ENCODE peak calls at places on chromosomes 3 and 15, in seven cellular contexts. L is left cardiac atrium, W is HAP-1, T is GM12892, X is MCF 10A, G is WTC11, N is NCI-H524. A is an unnamed sample.

GRCh38 chr3:184350618-184351017 is 10.8 kb downstream of the CLCN2 start:
- DNase-seq in L (no peak), W (no peak), T (no peak), X (no peak), G (no peak), N (no peak), A (no peak)

GRCh38 chr3:159273608-159274007 is 471.8 kb downstream of the MFSD1 start:
- DNase-seq in L (peak; percentile 31), W (peak; percentile 74), T (no peak), X (peak; percentile 76), G (peak; percentile 71), N (no peak), A (no peak)

GRCh38 chr3:134242649-134243637 is 7.7 kb downstream of the RYK start:
- DNase-seq in L (no peak), W (no peak), T (no peak), X (peak; percentile 95), G (no peak), N (no peak), A (no peak)

GRCh38 chr3:184110316-184110725 is 13.5 kb downstream of the HTR3E start:
- DNase-seq in L (no peak), W (no peak), T (no peak), X (peak; percentile 35), G (no peak), N (no peak), A (no peak)

GRCh38 chr15:27170866-27171265 is 199.9 kb downstream of the GABRG3 start:
- DNase-seq in L (no peak), W (no peak), T (no peak), X (no peak), G (no peak), N (no peak), A (no peak)

GRCh38 chr3:133610031-133610430 is 36.5 kb downstream of the CDV3 start:
- DNase-seq in L (no peak), W (no peak), T (no peak), X (no peak), G (no peak), N (no peak), A (no peak)

GRCh38 chr3:110568246-110568645 is 503.4 kb upstream of the NECTIN3 start:
- DNase-seq in L (no peak), W (no peak), T (no peak), X (peak; percentile 77), G (no peak), N (no peak), A (no peak)

GRCh38 chr3:133123636-133124035 is 85.4 kb downstream of the TMEM108 start:
- DNase-seq in L (no peak), W (no peak), T (no peak), X (no peak), G (no peak), N (no peak), A (no peak)

GRCh38 chr3:189157232-189158007 is 14.4 kb upstream of the TPRG1 start:
- DNase-seq in L (no peak), W (no peak), T (no peak), X (no peak), G (no peak), N (no peak), A (no peak)

GRCh38 chr3:119597548-119598288 is at the start of gene PLA1A:
- DNase-seq in L (no peak), W (no peak), T (no peak), X (no peak), G (no peak), N (no peak), A (no peak)

GRCh38 chr3:18740631-18741583 is 315.8 kb upstream of the SATB1 start:
- DNase-seq in L (no peak), W (no peak), T (no peak), X (no peak), G (no peak), N (no peak), A (no peak)

GRCh38 chr3:157077565-157077991 is 82.4 kb downstream of the CCNL1 start:
- DNase-seq in L (no peak), W (no peak), T (no peak), X (no peak), G (no peak), N (no peak), A (no peak)

GRCh38 chr15:99614749-99615288 is 49.0 kb downstream of the MEF2A start:
- DNase-seq in L (no peak), W (no peak), T (no peak), X (no peak), G (no peak), N (no peak), A (no peak)

GRCh38 chr15:70870066-70870465 is 16.1 kb upstream of the LARP6 start:
- DNase-seq in L (no peak), W (no peak), T (no peak), X (no peak), G (no peak), N (no peak), A (no peak)

GRCh38 chr15:25693321-25694237 is 169.5 kb downstream of the ATP10A start:
- DNase-seq in L (no peak), W (peak; percentile 74), T (no peak), X (no peak), G (peak; percentile 75), N (peak; percentile 27), A (peak; percentile 27)

GRCh38 chr3:105806361-105806760 is 62.5 kb downstream of the CBLB start:
- DNase-seq in L (no peak), W (no peak), T (no peak), X (peak; percentile 90), G (no peak), N (no peak), A (no peak)

GRCh38 chr15:63109498-63110290 is 12.0 kb upstream of the LACTB start:
- DNase-seq in L (no peak), W (no peak), T (no peak), X (no peak), G (no peak), N (no peak), A (no peak)

GRCh38 chr3:186286114-186286513 is 75.9 kb downstream of the DGKG start:
- DNase-seq in L (no peak), W (no peak), T (no peak), X (no peak), G (no peak), N (no peak), A (no peak)

GRCh38 chr3:160023476-160023875 is 34.8 kb downstream of the IL12A start:
- DNase-seq in L (no peak), W (no peak), T (no peak), X (no peak), G (no peak), N (no peak), A (no peak)

GRCh38 chr3:108461641-108462040 is 48.8 kb downstream of the MYH15 start:
- DNase-seq in L (no peak), W (no peak), T (no peak), X (no peak), G (no peak), N (no peak), A (no peak)

GRCh38 chr3:73623316-73623715 is 1.4 kb downstream of the PDZRN3 start:
- DNase-seq in L (peak; percentile 36), W (no peak), T (no peak), X (no peak), G (no peak), N (no peak), A (no peak)

GRCh38 chr3:189652042-189652441 is 20.9 kb downstream of the TP63 start:
- DNase-seq in L (no peak), W (peak; percentile 45), T (no peak), X (peak; percentile 24), G (peak; percentile 56), N (no peak), A (no peak)

GRCh38 chr3:126496894-126497850 is 20.4 kb downstream of the UROC1 start:
- DNase-seq in L (no peak), W (no peak), T (no peak), X (no peak), G (no peak), N (no peak), A (no peak)

GRCh38 chr15:35019401-35020327 is 31.6 kb upstream of the ZNF770 start:
- DNase-seq in L (no peak), W (peak; percentile 12), T (no peak), X (peak; percentile 70), G (no peak), N (no peak), A (no peak)

GRCh38 chr15:43893956-43894355 is 67.2 kb downstream of the WDR76 start:
- DNase-seq in L (peak; percentile 42), W (no peak), T (no peak), X (no peak), G (no peak), N (no peak), A (no peak)

GRCh38 chr15:44092221-44092620 is 102.8 kb downstream of the FRMD5 start:
- DNase-seq in L (no peak), W (no peak), T (no peak), X (peak; percentile 42), G (no peak), N (no peak), A (no peak)

GRCh38 chr3:46979958-46980497 is 562 bp downstream of the NBEAL2 start:
- DNase-seq in L (peak; percentile 44), W (no peak), T (no peak), X (no peak), G (no peak), N (no peak), A (no peak)

GRCh38 chr3:108406661-108407206 is 103.7 kb downstream of the MYH15 start:
- DNase-seq in L (no peak), W (peak; percentile 55), T (no peak), X (peak; percentile 59), G (no peak), N (peak; percentile 34), A (peak; percentile 46)

GRCh38 chr3:114550155-114550554 is 256.3 kb downstream of the TIGIT start:
- DNase-seq in L (no peak), W (no peak), T (no peak), X (no peak), G (no peak), N (no peak), A (no peak)

GRCh38 chr3:110521019-110521418 is 550.6 kb upstream of the NECTIN3 start:
- DNase-seq in L (no peak), W (no peak), T (no peak), X (peak; percentile 88), G (no peak), N (no peak), A (no peak)

GRCh38 chr3:189901481-189901880 is 219.2 kb downstream of the P3H2 start:
- DNase-seq in L (no peak), W (no peak), T (no peak), X (no peak), G (no peak), N (no peak), A (no peak)

GRCh38 chr3:73068419-73068818 is 7.0 kb downstream of the EBLN2 start:
- DNase-seq in L (no peak), W (no peak), T (no peak), X (no peak), G (no peak), N (no peak), A (no peak)

GRCh38 chr3:124919756-124920155 is 14.8 kb downstream of the MUC13 start:
- DNase-seq in L (no peak), W (no peak), T (no peak), X (no peak), G (no peak), N (no peak), A (no peak)

GRCh38 chr15:44659041-44659440 is 4.4 kb downstream of the SPG11 start:
- DNase-seq in L (no peak), W (no peak), T (no peak), X (no peak), G (no peak), N (no peak), A (no peak)

GRCh38 chr3:69823710-69824109 is 84.4 kb downstream of the MITF start:
- DNase-seq in L (no peak), W (no peak), T (no peak), X (no peak), G (no peak), N (no peak), A (no peak)

GRCh38 chr3:47028146-47028545 is 48.7 kb downstream of the NBEAL2 start:
- DNase-seq in L (no peak), W (no peak), T (no peak), X (no peak), G (no peak), N (no peak), A (no peak)

GRCh38 chr3:8212794-8213193 is 288.8 kb upstream of the LMCD1 start:
- DNase-seq in L (no peak), W (no peak), T (no peak), X (no peak), G (peak; percentile 14), N (no peak), A (no peak)

GRCh38 chr15:41944313-41944940 is 27.9 kb downstream of the EHD4 start:
- DNase-seq in L (peak; percentile 67), W (no peak), T (no peak), X (peak; percentile 85), G (no peak), N (no peak), A (no peak)

A was measured in GM19239.